ENCODE peak calls at places on chromosomes 16 and 17, in eight cellular contexts. P, J, E, D, L, T, W and N are unnamed samples.

GRCh38 chr17:50866261-50866949 is at the start of gene TOB1:
- DNase-seq in P (peak; percentile 99), J (peak; percentile 96), E (peak; percentile 99), D (peak; percentile 83), L (peak; percentile 96), T (peak; percentile 93), W (peak; percentile 99), N (peak; percentile 99)

GRCh38 chr17:13581925-13582324 is 19.8 kb downstream of the HS3ST3A1 start:
- DNase-seq in P (no peak), J (no peak), E (no peak), D (no peak), L (peak; percentile 76), T (no peak), W (no peak), N (no peak)

GRCh38 chr17:5558815-5559785 is 25.2 kb downstream of the NLRP1 start:
- DNase-seq in P (no peak), J (no peak), E (no peak), D (no peak), L (no peak), T (no peak), W (no peak), N (no peak)

GRCh38 chr16:81500833-81501521 is 56.4 kb downstream of the CMIP start:
- DNase-seq in P (no peak), J (no peak), E (no peak), D (no peak), L (peak; percentile 93), T (peak; percentile 81), W (no peak), N (no peak)

GRCh38 chr16:12062343-12063003 is 85.9 kb downstream of the SNX29 start:
- DNase-seq in P (peak; percentile 71), J (peak; percentile 4), E (no peak), D (peak; percentile 43), L (peak; percentile 87), T (peak; percentile 72), W (peak; percentile 75), N (no peak)

GRCh38 chr17:61422116-61422799 is 22.6 kb downstream of the TBX2 start:
- DNase-seq in P (no peak), J (no peak), E (no peak), D (no peak), L (no peak), T (no peak), W (no peak), N (no peak)

GRCh38 chr16:10961231-10961630 is 16.9 kb downstream of the CLEC16A start:
- DNase-seq in P (no peak), J (no peak), E (no peak), D (peak; percentile 58), L (peak; percentile 96), T (peak; percentile 95), W (no peak), N (no peak)

GRCh38 chr16:11955713-11956123 is 9.3 kb upstream of the TNFRSF17 start:
- DNase-seq in P (no peak), J (no peak), E (no peak), D (peak; percentile 87), L (peak; percentile 95), T (peak; percentile 98), W (no peak), N (no peak)

DNA sequence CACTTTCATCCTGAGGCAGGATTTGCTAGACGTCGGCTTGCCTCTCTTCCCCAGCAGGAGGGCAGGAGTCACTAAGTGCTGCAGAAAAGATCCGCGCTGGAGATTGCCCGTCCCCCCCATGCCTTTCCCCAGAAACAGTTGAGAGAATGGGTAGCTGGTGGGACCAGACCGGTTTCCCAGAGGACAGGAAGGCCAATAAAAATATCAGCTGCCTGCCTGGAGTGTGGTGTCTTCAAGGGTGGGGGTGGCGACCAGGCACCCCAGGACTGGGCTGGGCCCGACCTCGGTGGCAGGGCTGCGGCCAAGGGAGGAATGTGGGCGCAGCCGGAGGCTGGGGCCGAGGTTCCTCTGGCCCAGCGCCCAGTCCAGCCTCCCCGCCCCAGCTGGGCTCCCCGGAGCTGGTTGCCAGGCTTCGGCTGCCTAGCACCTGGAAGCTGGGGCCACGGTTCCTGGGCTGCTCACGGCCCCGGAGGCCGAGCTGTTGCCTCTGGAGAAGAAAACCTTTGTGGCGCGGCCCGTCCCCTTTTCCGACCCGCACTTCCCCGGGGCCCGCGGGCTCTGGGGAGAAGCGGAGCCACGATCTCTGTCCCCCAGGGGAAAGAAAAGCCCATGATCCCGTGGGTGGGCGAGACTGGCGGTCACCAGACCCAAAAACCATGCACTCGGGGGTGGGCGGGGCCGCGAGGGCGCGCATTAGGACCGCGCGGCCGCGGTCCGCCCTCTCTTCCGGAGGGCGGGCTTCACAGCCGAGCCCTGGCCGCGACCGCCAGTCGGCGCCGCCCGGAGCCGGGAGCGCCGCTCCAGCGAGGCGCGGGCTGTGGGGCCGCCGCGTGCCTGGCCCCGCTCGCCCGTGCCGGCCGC is at the start of gene TRAF4:
- DNase-seq in P (peak; percentile 89), J (peak; percentile 79), E (peak; percentile 86), D (no peak), L (peak; percentile 92), T (peak; percentile 84), W (peak; percentile 79), N (peak; percentile 91)
- TF ChIP-seq CTCF in P (peak; percentile 36), J (no peak), E (no peak), D (peak; percentile 5), L (no peak), T (peak; percentile 39), W (peak; percentile 45), N (no peak)

DNA sequence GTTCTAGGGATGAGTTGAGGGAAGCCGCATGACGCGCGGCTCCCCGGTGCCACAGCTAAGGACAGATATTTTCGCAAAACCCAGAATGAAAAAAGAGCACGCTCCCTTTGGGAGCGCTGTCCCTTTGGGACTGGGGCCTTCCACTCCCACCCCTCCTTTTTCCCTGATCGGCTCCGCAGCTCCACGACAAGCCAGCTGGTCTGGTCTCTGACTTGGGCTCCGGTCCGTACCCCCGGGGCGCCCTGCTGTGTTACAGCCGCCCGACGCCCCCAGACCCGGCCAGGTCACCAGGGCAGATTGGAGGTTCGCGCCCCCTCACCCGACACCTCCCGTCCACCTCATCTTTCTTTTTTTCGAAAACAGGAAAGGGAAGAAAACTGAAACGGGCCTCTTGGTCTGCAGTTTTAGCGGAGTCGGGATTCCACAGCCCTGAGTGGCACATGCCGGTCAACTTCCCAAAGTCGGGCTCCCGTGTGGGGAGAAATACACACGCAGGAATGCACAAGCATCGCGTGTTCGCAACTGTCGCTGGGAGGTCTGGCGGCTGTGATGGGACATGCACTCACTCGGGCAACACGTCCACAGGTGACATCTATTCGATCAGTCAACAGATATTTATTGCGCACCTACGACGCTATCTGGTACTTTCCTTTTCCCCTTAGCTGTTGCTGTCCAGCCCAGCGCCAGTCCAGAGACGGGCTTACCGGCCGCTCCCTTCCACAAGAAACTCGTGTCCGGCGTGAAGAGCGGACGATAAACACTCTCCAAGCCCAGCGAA is 3.9 kb upstream of the SOX9 start:
- DNase-seq in P (no peak), J (no peak), E (no peak), D (no peak), L (peak; percentile 64), T (peak; percentile 30), W (no peak), N (no peak)
- H3K27me3 ChIP-seq in P (peaks cover 12% of the 10 kb centered on the region), J (no peaks in the 10 kb centered on the region), E (no peaks in the 10 kb centered on the region), D (peaks cover 27% of the 10 kb centered on the region), L (peaks cover 28% of the 10 kb centered on the region), T (peaks cover 11% of the 10 kb centered on the region), W (peaks cover 84% of the 10 kb centered on the region), N (peaks cover 2% of the 10 kb centered on the region)

GRCh38 chr17:57737450-57737849 is 7.6 kb downstream of the CCDC182 start:
- DNase-seq in P (no peak), J (no peak), E (no peak), D (no peak), L (no peak), T (no peak), W (no peak), N (no peak)

GRCh38 chr17:57735230-57735629 is 9.9 kb downstream of the CCDC182 start:
- DNase-seq in P (no peak), J (no peak), E (no peak), D (no peak), L (no peak), T (no peak), W (no peak), N (no peak)

GRCh38 chr17:57735707-57736106 is 9.4 kb downstream of the CCDC182 start:
- DNase-seq in P (no peak), J (peak; percentile 36), E (no peak), D (no peak), L (no peak), T (no peak), W (no peak), N (no peak)

GRCh38 chr17:57740225-57740528 is 4.9 kb downstream of the CCDC182 start:
- DNase-seq in P (no peak), J (no peak), E (no peak), D (no peak), L (no peak), T (no peak), W (no peak), N (no peak)

DNA sequence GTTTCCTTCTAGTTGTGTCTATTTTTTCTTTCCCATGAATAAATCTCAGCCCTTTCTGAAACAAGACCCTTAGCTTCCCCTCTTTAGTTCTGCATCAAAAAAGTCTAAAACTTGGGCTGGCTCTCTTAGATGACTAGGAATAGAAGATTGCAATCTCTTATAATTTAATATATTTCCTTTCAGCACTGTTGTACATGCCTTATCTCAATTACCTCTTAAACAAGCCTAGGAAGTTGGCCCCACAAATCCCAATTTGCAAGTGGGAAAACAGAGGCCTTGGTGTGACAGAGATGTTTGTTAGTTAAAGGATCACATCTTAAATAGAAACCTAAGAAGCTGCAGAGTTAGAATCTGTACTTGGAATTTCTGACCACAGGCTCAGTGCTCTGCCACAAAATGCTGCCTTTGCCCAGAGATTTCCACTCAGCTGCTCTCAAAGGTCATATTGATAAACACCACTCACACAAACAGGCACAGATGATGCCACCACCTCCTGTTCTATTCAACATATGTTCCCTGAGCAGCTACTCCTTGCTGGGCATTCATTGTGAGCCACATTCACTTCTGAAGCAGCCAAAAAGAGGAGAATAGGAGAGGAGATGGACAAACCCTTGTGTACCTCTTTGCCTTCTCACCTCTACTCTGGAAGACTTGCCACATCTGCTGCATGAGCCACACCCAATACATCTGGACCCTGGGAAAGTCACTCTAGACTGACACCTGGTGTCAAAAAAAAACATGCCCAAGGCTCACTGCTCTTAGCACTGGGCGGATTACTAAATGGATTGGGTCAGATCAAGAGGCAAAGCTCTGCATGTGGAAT is 5.5 kb downstream of the CCDC182 start:
- DNase-seq in P (no peak), J (peak; percentile 61), E (no peak), D (no peak), L (no peak), T (no peak), W (no peak), N (no peak)
- TF ChIP-seq CTCF in P (peak; percentile 46), J (peak; percentile 85), E (no peak), D (peak; percentile 23), L (no peak), T (peak; percentile 21), W (peak; percentile 53), N (peak; percentile 60)

DNA sequence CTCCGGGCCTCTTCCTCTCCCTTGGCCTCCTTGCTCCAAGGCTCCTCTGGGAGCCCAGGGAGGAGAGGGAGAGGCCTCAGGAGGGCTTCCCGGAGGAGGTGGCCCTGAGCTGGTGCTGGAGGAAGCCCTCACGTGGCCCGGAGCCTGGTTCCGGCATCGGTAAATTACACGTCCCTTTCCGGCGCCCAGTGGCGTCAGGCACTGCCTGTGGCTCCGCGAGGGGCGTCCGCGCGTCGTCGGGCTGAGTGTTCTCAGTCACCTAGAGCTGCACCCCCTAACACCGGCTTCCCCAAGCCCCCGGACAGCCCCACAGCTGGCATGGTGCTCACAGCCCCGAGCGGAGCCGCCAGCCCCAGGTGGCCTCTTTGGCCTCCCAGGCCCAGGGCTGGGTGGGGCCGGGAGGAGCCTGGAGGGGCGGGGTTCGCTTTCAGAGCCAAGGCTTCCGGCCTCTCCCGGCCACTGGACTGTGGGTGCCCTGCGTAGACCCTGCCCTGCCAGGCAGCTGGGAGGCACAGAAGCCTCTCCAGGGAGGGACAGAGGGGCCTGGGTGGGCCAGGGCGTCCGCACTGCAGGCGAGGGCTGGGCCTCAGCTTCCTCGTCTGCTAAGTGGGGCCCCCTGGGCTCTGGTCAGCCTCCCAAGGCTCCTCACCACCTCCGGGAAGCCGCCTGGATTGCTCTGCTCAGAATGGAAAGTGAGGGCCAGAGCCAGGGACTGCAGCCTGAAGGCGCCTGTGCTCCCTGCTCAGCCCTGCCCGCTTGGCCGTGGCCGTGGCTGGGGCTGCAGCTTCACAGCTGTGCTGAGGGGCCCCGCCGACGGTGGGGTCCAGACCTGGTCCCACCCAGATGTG is 27.8 kb upstream of the SSTR5 start:
- DNase-seq in P (no peak), J (no peak), E (no peak), D (no peak), L (no peak), T (no peak), W (no peak), N (no peak)
- H3K27me3 ChIP-seq in P (peaks cover 26% of the 10 kb centered on the region), J (no peaks in the 10 kb centered on the region), E (no peaks in the 10 kb centered on the region), D (peaks cover 11% of the 10 kb centered on the region), L (peaks cover 5% of the 10 kb centered on the region), T (peaks cover 33% of the 10 kb centered on the region), W (peaks cover 90% of the 10 kb centered on the region), N (no peaks in the 10 kb centered on the region)